ENCODE peak calls at places on chromosomes 12 and 14, in seven cellular contexts. One of them, this sample, is unnamed.

GRCh38 chr14:93231129-93231979 is 24.3 kb downstream of the UBR7 start:
- DNase-seq in suprapubic skin: no peak
- DNase-seq in D721Med: peak
- DNase-seq in HFF-Myc: no peak
- DNase-seq in transverse colon: no peak
- DNase-seq in breast epithelium: no peak
- DNase-seq in A549: peak
- DNase-seq in this sample: no peak

GRCh38 chr12:124786065-124786964 is 77.3 kb downstream of the SCARB1 start:
- DNase-seq in A549: peak
- DNase-seq in HFF-Myc: no peak
- DNase-seq in suprapubic skin: no peak
- DNase-seq in breast epithelium: peak
- DNase-seq in transverse colon: peak
- DNase-seq in D721Med: no peak
- DNase-seq in this sample: peak

GRCh38 chr12:6377667-6377994 is 2.3 kb upstream of the SCNN1A start:
- DNase-seq in D721Med: no peak
- DNase-seq in A549: peak
- DNase-seq in transverse colon: peak
- DNase-seq in HFF-Myc: no peak
- DNase-seq in breast epithelium: no peak
- DNase-seq in suprapubic skin: no peak
- DNase-seq in this sample: no peak

GRCh38 chr14:74240794-74241610 is 1.8 kb downstream of the VSX2 start:
- DNase-seq in HFF-Myc: no peak
- DNase-seq in transverse colon: no peak
- DNase-seq in suprapubic skin: no peak
- DNase-seq in breast epithelium: no peak
- DNase-seq in A549: no peak
- DNase-seq in D721Med: no peak
- DNase-seq in this sample: no peak

GRCh38 chr14:78904094-78904493 is 733.9 kb downstream of the NRXN3 start:
- DNase-seq in suprapubic skin: no peak
- DNase-seq in D721Med: no peak
- DNase-seq in HFF-Myc: no peak
- DNase-seq in A549: peak
- DNase-seq in transverse colon: no peak
- DNase-seq in breast epithelium: no peak
- DNase-seq in this sample: no peak

GRCh38 chr12:5192727-5193126 is 149.0 kb downstream of the KCNA5 start:
- DNase-seq in D721Med: no peak
- DNase-seq in transverse colon: no peak
- DNase-seq in suprapubic skin: no peak
- DNase-seq in HFF-Myc: no peak
- DNase-seq in A549: no peak
- DNase-seq in breast epithelium: no peak
- DNase-seq in this sample: no peak

GRCh38 chr14:61472801-61473376 is 151.5 kb downstream of the PRKCH start:
- DNase-seq in A549: no peak
- DNase-seq in suprapubic skin: no peak
- DNase-seq in HFF-Myc: no peak
- DNase-seq in breast epithelium: no peak
- DNase-seq in D721Med: no peak
- DNase-seq in transverse colon: peak
- DNase-seq in this sample: no peak

GRCh38 chr14:71181215-71182003 is 274.1 kb downstream of the PCNX1 start:
- DNase-seq in suprapubic skin: no peak
- DNase-seq in D721Med: no peak
- DNase-seq in HFF-Myc: no peak
- DNase-seq in A549: peak
- DNase-seq in breast epithelium: no peak
- DNase-seq in transverse colon: no peak
- DNase-seq in this sample: no peak

GRCh38 chr12:52121848-52122838 is 42.6 kb downstream of the SMIM41 start:
- DNase-seq in D721Med: peak
- DNase-seq in transverse colon: peak
- DNase-seq in breast epithelium: no peak
- DNase-seq in A549: peak
- DNase-seq in suprapubic skin: no peak
- DNase-seq in HFF-Myc: no peak
- DNase-seq in this sample: peak
- TF ChIP-seq CTCF in D721Med: peak
- TF ChIP-seq CTCF in transverse colon: peak
- TF ChIP-seq CTCF in breast epithelium: peak
- TF ChIP-seq CTCF in A549: peak
- TF ChIP-seq CTCF in suprapubic skin: no peak
- TF ChIP-seq CTCF in HFF-Myc: peak
- TF ChIP-seq CTCF in this sample: no peak

DNA sequence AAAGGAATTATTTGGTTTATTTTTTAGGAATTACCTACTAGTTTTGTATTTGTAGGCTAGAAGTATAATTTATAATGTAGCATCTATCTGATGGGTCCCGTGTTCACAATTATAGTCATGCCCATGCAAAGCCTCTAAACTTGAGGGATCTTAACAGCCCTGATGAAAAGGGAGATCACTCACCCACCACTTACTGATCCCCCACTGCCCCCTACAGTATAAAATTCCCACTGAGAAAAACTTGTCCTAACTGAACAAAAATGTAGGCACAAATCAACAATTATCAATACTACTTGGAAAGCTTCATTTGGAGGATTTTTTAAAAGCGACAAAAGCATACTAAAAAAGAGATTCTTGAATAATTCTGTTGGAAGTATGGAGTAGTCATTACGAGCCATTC is 21.0 kb downstream of the WIF1 start:
- DNase-seq in transverse colon: no peak
- DNase-seq in HFF-Myc: no peak
- DNase-seq in D721Med: no peak
- DNase-seq in A549: no peak
- DNase-seq in suprapubic skin: no peak
- DNase-seq in breast epithelium: no peak
- DNase-seq in this sample: no peak
- TF ChIP-seq CTCF in transverse colon: no peak
- TF ChIP-seq CTCF in HFF-Myc: no peak
- TF ChIP-seq CTCF in D721Med: peak
- TF ChIP-seq CTCF in A549: peak
- TF ChIP-seq CTCF in suprapubic skin: no peak
- TF ChIP-seq CTCF in breast epithelium: no peak
- TF ChIP-seq CTCF in this sample: no peak

GRCh38 chr12:52667509-52667908 is 12.7 kb downstream of the KRT1 start:
- DNase-seq in suprapubic skin: no peak
- DNase-seq in transverse colon: no peak
- DNase-seq in breast epithelium: no peak
- DNase-seq in HFF-Myc: no peak
- DNase-seq in A549: peak
- DNase-seq in D721Med: no peak
- DNase-seq in this sample: no peak
- TF ChIP-seq CTCF in suprapubic skin: no peak
- TF ChIP-seq CTCF in transverse colon: peak
- TF ChIP-seq CTCF in breast epithelium: no peak
- TF ChIP-seq CTCF in HFF-Myc: peak
- TF ChIP-seq CTCF in A549: peak
- TF ChIP-seq CTCF in D721Med: no peak
- TF ChIP-seq CTCF in this sample: no peak

GRCh38 chr12:121795029-121795977 is 1.8 kb upstream of the RHOF start:
- DNase-seq in breast epithelium: peak
- DNase-seq in D721Med: peak
- DNase-seq in suprapubic skin: peak
- DNase-seq in HFF-Myc: no peak
- DNase-seq in A549: peak
- DNase-seq in transverse colon: peak
- DNase-seq in this sample: peak

GRCh38 chr12:121797937-121798801 is 4.7 kb upstream of the RHOF start:
- DNase-seq in breast epithelium: peak
- DNase-seq in HFF-Myc: no peak
- DNase-seq in transverse colon: peak
- DNase-seq in D721Med: no peak
- DNase-seq in suprapubic skin: peak
- DNase-seq in A549: peak
- DNase-seq in this sample: no peak

GRCh38 chr12:121799175-121799841 is 4.5 kb upstream of the SETD1B start:
- DNase-seq in HFF-Myc: no peak
- DNase-seq in D721Med: no peak
- DNase-seq in breast epithelium: peak
- DNase-seq in transverse colon: peak
- DNase-seq in suprapubic skin: peak
- DNase-seq in A549: peak
- DNase-seq in this sample: no peak

GRCh38 chr12:121798807-121799174 is 5.0 kb upstream of the SETD1B start:
- DNase-seq in suprapubic skin: no peak
- DNase-seq in HFF-Myc: no peak
- DNase-seq in A549: no peak
- DNase-seq in transverse colon: peak
- DNase-seq in breast epithelium: no peak
- DNase-seq in D721Med: no peak
- DNase-seq in this sample: no peak

DNA sequence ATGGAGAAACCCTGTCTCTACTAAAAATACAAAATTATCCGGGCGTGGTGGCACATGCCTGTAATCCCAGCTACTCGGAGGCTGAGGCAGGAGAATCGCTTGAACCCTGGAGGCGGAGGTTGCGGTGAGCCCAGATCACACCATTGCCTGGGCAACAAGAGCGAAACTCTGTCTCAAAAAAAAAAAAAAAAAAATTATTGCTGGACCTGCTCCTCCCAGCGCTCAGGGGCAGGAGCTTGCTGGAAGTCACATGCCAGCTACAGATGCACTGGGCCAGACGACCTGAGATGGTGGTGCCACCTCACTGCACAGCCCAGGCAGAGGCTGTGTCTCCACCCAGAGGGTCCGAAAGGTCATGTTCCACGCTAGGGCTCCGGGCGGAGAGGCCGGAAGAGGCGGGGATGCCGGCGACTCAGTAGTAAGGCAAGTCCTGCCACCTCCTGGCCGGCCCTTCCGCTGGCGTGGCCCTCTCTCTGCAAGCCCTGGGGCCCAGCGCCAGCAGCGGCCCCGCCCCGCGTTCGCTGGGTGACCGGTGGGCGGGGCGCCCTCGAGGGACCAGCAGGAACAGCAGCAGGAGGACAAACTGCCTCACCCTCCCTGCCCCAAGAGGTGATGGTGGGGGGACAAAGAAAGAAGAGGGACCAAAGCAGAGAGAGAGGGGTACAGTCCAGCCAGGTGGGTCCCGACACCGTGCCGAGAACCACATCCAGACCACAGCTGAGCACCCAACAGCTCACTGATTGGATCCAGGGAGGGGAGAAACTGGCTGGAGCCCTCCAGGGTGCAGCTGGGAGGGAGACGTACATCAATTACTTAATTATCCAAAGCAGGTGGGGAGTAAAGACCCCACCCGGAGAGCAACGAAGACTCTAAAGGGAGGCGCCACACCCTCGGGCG is 3.6 kb upstream of the RHOF start:
- DNase-seq in transverse colon: peak
- DNase-seq in HFF-Myc: no peak
- DNase-seq in breast epithelium: peak
- DNase-seq in A549: peak
- DNase-seq in suprapubic skin: peak
- DNase-seq in D721Med: no peak
- DNase-seq in this sample: peak
- TF ChIP-seq CTCF in transverse colon: no peak
- TF ChIP-seq CTCF in HFF-Myc: no peak
- TF ChIP-seq CTCF in breast epithelium: no peak
- TF ChIP-seq CTCF in A549: peak
- TF ChIP-seq CTCF in suprapubic skin: no peak
- TF ChIP-seq CTCF in D721Med: no peak
- TF ChIP-seq CTCF in this sample: no peak

DNA sequence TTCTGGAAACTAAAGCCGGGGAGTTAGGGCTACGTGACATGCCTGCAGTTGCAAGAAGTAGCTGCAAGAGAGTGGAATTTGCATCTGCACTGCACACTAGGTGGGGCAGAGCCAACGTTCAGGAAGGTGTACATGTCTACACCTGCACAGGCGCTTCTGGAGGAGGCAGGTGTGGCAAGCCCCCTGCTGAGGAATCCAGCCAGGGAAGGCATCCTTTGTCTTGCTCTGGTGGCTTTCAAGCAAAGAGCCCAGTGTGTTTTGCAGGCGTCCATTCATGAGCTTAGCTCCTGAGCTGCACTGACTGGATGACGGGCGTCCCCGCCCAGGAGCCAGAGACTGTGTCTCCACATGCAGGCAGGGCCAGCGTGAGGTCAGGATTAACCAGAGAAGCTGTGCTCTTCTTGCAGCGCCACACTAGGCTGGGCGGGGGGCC is 116.3 kb downstream of the ZFP36L1 start:
- DNase-seq in transverse colon: no peak
- DNase-seq in D721Med: no peak
- DNase-seq in suprapubic skin: no peak
- DNase-seq in HFF-Myc: no peak
- DNase-seq in breast epithelium: no peak
- DNase-seq in A549: no peak
- DNase-seq in this sample: no peak
- TF ChIP-seq CTCF in transverse colon: no peak
- TF ChIP-seq CTCF in D721Med: no peak
- TF ChIP-seq CTCF in suprapubic skin: no peak
- TF ChIP-seq CTCF in HFF-Myc: no peak
- TF ChIP-seq CTCF in breast epithelium: no peak
- TF ChIP-seq CTCF in A549: no peak
- TF ChIP-seq CTCF in this sample: no peak